ENCODE peak calls at places on chromosomes 16 and 17, in five cellular contexts. T, R, O, B and M are unnamed samples.

GRCh38 chr17:50201226-50201854 is at the start of gene COL1A1:
- DNase-seq in T (peak), R (peak), O (peak), B (peak), M (no peak)

GRCh38 chr16:12496866-12497265 is 306.8 kb downstream of the CPPED1 start:
- DNase-seq in T (no peak), O (peak), B (no peak), R (no peak), M (no peak)

GRCh38 chr17:58084317-58084981 is 1.2 kb downstream of the DYNLL2 start:
- DNase-seq in B (peak), O (peak), T (peak), R (no peak), M (peak)

GRCh38 chr17:68847711-68848110 is 107.5 kb downstream of the ABCA8 start:
- DNase-seq in B (no peak), R (no peak), O (no peak), T (no peak), M (no peak)

GRCh38 chr16:87828071-87828971 is 41.0 kb downstream of the SLC7A5 start:
- DNase-seq in R (no peak), B (no peak), O (no peak), T (no peak), M (no peak)

GRCh38 chr17:17386143-17386800 is 83.1 kb downstream of the NT5M start:
- DNase-seq in T (no peak), R (no peak), O (no peak), B (no peak), M (no peak)

GRCh38 chr16:52552643-52553042 is 5.7 kb upstream of the TOX3 start:
- DNase-seq in R (no peak), B (no peak), O (no peak), T (no peak), M (no peak)

GRCh38 chr17:58324409-58325288 is 3.9 kb downstream of the TSPOAP1 start:
- DNase-seq in B (no peak), O (no peak), R (no peak), T (no peak), M (peak)

GRCh38 chr16:9053006-9053601 is 38.3 kb upstream of the HAPSTR1 start:
- DNase-seq in T (peak), B (peak), R (no peak), O (no peak), M (peak)

GRCh38 chr16:49521706-49522325 is 148.2 kb downstream of the C16orf78 start:
- DNase-seq in R (no peak), O (peak), T (no peak), B (no peak), M (no peak)

GRCh38 chr17:74203439-74204240 is at the start of gene RPL38:
- DNase-seq in R (peak), B (peak), T (peak), O (peak), M (peak)

GRCh38 chr17:77472837-77473214 is 332.1 kb downstream of the SEC14L1 start:
- DNase-seq in T (no peak), O (no peak), B (no peak), R (no peak), M (no peak)

GRCh38 chr17:72145972-72146755 is 25.3 kb downstream of the SOX9 start:
- DNase-seq in T (no peak), R (no peak), B (no peak), O (no peak), M (no peak)

GRCh38 chr17:64777413-64778101 is 115.5 kb upstream of the SMURF2 start:
- DNase-seq in B (peak), O (peak), T (peak), R (no peak), M (no peak)

GRCh38 chr17:31550389-31551056 is 159.0 kb downstream of the RAB11FIP4 start:
- DNase-seq in R (no peak), B (no peak), T (peak), O (no peak), M (no peak)

GRCh38 chr17:27601975-27602302 is 29.0 kb upstream of the LGALS9 start:
- DNase-seq in O (no peak), B (no peak), T (no peak), R (no peak), M (no peak)
- TF ChIP-seq CTCF in O (no peak), B (no peak), T (no peak), R (no peak), M (no peak)

DNA sequence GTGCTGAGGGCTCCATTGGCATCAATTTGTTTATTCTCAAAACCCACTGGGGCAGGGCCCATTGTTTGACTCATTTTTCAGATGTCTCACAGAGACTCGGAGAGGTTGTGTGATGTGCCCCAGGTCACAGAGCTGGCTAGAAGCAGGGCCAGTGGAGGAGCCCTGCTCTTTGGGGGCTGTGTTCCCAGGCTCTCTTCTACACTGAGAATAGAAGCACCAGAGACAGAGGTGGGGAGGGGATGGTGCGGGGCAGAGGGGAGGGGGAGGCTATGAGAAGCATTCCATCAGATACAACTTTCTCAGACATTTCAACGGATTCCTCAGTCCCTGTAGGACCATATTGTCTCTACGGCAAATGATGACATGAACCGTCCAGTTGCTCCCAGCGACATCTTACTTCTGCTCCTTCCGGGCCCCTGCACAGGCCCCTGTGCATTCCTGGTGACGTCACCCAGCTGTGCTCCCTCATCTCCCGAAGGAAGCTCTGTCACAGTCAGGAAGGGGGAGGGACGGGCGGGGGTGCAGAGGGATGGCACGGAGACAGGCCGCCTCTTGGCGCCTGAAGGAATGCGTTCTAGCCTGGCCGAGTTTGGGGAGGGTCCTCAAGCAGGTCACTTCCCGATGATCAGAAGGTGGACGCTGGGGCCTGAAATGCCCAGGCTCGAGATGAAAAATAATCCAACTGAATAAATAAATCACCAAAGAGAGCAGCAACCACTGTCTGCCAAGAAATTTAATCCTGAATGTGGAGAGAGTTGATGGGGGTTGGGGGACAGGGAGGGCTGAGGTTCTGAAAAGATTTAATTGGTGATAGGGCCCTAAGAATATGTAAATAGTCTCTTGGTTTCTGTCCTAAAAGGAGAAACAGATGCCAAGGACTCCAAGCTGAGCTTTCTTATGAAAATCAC is 114.1 kb downstream of the NOG start:
- DNase-seq in T (no peak), O (no peak), B (no peak), R (no peak), M (no peak)
- H3K4me3 ChIP-seq in T (no peak), O (no peak), B (no peak), R (no peak), M (no peak)

GRCh38 chr16:1193143-1193824 is 31.8 kb downstream of the TPSG1 start:
- DNase-seq in O (no peak), B (peak), R (no peak), T (no peak), M (no peak)
- TF ChIP-seq CTCF in O (no peak), B (no peak), R (no peak), T (no peak), M (no peak)

GRCh38 chr16:82037251-82037650 is 2.2 kb downstream of the HSD17B2 start:
- DNase-seq in B (no peak), R (no peak), O (no peak), T (no peak), M (no peak)
- H3K4me3 ChIP-seq in B (no peak), R (no peak), O (no peak), T (no peak), M (peak)